ENCODE peak calls at places on chromosomes 2 and 18, in eight cellular contexts. H is activated T-helper 1 cell treated with anti-CD3 and anti-CD28 coated beads, Interleukin-2, amount 50 U/mL, for 16 hours; Y is LoVo; U is NCI-H526 treated with DMSO at 0.1 percent for 48 hours; V is stimulated activated CD4-positive, alpha-beta T cell treated with anti-CD3 and anti-CD28 coated beads, Interleukin-2, amount 100 ng/mL, for 48 hours; D is kidney epithelial cell; P is NCI-H1417; F is GM12878. W is an unnamed sample.

GRCh38 chr2:120740765-120741513 is 5.3 kb downstream of the GLI2 start:
- DNase-seq in H (no peak), Y (peak), U (no peak), V (no peak), D (no peak), P (no peak), F (no peak), W (no peak)

GRCh38 chr18:79395761-79396404 is at the start of gene NFATC1:
- DNase-seq in H (no peak), Y (peak), U (peak), V (peak), D (no peak), P (no peak), F (no peak), W (peak)

GRCh38 chr2:196239622-196240587 is 68.5 kb upstream of the STK17B start:
- DNase-seq in H (peak), Y (peak), U (no peak), V (peak), D (no peak), P (no peak), F (peak), W (peak)

GRCh38 chr2:9745153-9745899 is 97.9 kb upstream of the TAF1B start:
- DNase-seq in H (no peak), Y (no peak), U (no peak), V (no peak), D (no peak), P (no peak), F (no peak), W (no peak)

GRCh38 chr2:15712551-15713342 is 121.1 kb downstream of the DDX1 start:
- DNase-seq in H (no peak), Y (no peak), U (no peak), V (no peak), D (no peak), P (no peak), F (no peak), W (no peak)

GRCh38 chr2:141492816-141493215 is 638.0 kb downstream of the LRP1B start:
- DNase-seq in H (no peak), Y (no peak), U (no peak), V (no peak), D (no peak), P (no peak), F (no peak), W (no peak)

GRCh38 chr2:120134263-120134662 is 88.9 kb downstream of the TMEM185B start:
- DNase-seq in H (no peak), Y (no peak), U (no peak), V (no peak), D (peak), P (no peak), F (no peak), W (no peak)

GRCh38 chr2:157194097-157194688 is 63.3 kb upstream of the GALNT5 start:
- DNase-seq in H (no peak), Y (peak), U (peak), V (no peak), D (no peak), P (peak), F (no peak), W (no peak)

GRCh38 chr2:214593723-214594122 is 182.9 kb downstream of the VWC2L start:
- DNase-seq in H (no peak), Y (peak), U (no peak), V (no peak), D (peak), P (no peak), F (no peak), W (no peak)

GRCh38 chr2:117936871-117937428 is 76.9 kb downstream of the CCDC93 start:
- DNase-seq in H (no peak), Y (no peak), U (no peak), V (no peak), D (no peak), P (no peak), F (no peak), W (no peak)

W was measured in effector CD4-positive, alpha-beta T cell.